ENCODE peak calls at places on chromosomes 3 and 15, in five cellular contexts. E, D, N, I and T are unnamed samples.

GRCh38 chr3:64440498-64440897 is 215.2 kb upstream of the PRICKLE2 start:
- DNase-seq in E (no peak), N (no peak), D (no peak), I (no peak), T (no peak)

GRCh38 chr15:66993090-66993489 is 72.3 kb upstream of the SMAD3 start:
- DNase-seq in I (no peak), N (no peak), E (no peak), D (no peak), T (no peak)

GRCh38 chr3:192444096-192444790 is 283.1 kb downstream of the FGF12 start:
- DNase-seq in E (peak; percentile 72), D (peak; percentile 24), N (peak; percentile 47), I (peak; percentile 4), T (peak; percentile 30)

GRCh38 chr3:150515210-150515609 is 31.1 kb downstream of the SERP1 start:
- DNase-seq in I (no peak), E (no peak), D (no peak), N (no peak), T (no peak)

GRCh38 chr3:29759443-29760033 is 478.7 kb downstream of the RBMS3 start:
- DNase-seq in N (no peak), D (no peak), E (no peak), I (no peak), T (no peak)

GRCh38 chr15:74438696-74439316 is 5.0 kb upstream of the SEMA7A start:
- DNase-seq in N (no peak), E (peak; percentile 76), D (peak; percentile 69), I (peak; percentile 55), T (peak; percentile 47)

GRCh38 chr3:110811050-110811449 is 260.6 kb upstream of the NECTIN3 start:
- DNase-seq in D (peak; percentile 23), N (no peak), E (no peak), I (no peak), T (no peak)

GRCh38 chr15:41655716-41656115 is 4.5 kb upstream of the MGA start:
- DNase-seq in I (no peak), E (no peak), N (no peak), D (no peak), T (no peak)

GRCh38 chr3:145854486-145854885 is 306.5 kb downstream of the PLOD2 start:
- DNase-seq in I (no peak), D (no peak), N (no peak), E (no peak), T (no peak)

GRCh38 chr3:45027406-45027805 is 1.3 kb downstream of the CLEC3B start:
- DNase-seq in D (no peak), N (no peak), E (no peak), I (no peak), T (no peak)

GRCh38 chr3:60703956-60704736 is 547.1 kb downstream of the FHIT start:
- DNase-seq in N (no peak), I (no peak), E (no peak), D (no peak), T (no peak)

GRCh38 chr3:50574280-50574831 is 5.0 kb downstream of the HEMK1 start:
- DNase-seq in E (no peak), N (no peak), D (no peak), I (no peak), T (no peak)

GRCh38 chr15:27873039-27873438 is 226.1 kb downstream of the OCA2 start:
- DNase-seq in I (no peak), E (no peak), D (no peak), N (no peak), T (no peak)
- TF ChIP-seq GABPA in I (no peak), E (no peak), D (no peak), N (no peak), T (no peak)

DNA sequence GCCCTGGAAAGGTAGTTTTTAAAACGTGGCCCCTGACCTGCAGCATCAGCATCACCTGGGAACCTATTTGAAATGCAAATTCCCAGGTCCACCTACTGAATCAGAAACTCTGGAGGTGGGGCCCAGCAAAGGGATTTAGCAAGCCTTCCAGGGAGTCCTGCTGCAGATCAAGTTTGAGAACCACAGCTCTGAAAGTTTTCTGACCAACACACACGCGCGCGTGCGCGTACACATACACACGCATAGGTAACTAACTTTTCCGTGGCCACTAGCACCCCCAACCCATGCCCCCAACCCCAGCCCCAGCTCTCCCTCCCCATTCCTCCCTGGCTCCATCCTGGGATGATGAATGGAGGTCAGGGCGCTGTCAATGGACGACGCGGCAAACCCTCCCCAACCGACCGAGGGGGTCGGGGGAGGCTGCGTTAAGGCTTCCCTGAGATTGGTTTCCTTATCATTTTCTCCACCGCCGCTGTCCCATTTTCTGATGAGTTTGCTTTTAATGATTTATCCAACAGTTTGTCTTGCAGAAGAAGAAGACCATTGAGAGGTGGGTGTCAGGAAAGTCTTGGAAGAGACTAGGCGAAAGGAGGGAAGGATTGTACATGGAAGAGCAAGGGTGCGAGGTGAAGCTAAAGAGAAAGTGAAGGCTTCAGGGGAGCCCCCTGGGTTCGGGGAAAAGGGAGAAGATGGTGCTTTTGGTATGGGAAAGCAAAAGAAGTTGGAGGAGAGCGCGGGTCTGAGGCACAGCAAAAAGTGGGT is 568 bp upstream of the BOC start:
- DNase-seq in I (no peak), E (no peak), N (no peak), D (no peak), T (no peak)
- TF ChIP-seq GABPA in I (no peak), E (no peak), N (no peak), D (no peak), T (no peak)

DNA sequence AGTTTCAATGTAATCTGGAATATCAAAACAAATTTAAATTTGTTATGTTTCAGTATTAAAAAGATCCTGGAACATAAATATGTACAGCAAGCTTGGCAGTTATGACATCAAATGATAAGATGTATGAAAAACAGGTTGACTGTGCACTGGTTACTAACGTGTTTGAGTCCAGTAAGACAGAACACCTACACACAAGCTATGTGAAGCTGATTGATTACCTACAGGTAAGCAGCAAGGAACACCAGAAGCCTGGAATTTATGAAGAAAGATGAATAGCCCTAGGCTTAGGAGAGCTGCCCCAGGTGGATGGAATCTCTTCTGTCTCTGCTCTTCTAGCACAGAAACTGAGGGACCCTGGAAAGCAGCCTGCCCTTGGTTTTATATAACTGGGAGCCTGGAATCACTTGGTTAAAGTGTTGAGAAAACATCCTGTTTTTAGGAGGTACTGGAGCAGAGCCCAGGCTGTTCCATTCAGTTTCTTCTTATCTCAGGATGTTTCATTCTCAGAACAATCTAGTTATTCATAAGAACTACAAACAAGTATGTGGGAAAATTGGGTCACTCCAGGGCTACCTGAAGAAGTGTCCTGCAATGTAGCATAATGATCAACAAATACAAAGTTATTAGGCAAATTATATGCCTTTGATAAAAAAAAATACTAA is 36.3 kb downstream of the SLITRK3 start:
- DNase-seq in D (no peak), E (no peak), N (no peak), I (no peak), T (no peak)
- TF ChIP-seq GABPA in D (no peak), E (no peak), N (no peak), I (no peak), T (no peak)

DNA sequence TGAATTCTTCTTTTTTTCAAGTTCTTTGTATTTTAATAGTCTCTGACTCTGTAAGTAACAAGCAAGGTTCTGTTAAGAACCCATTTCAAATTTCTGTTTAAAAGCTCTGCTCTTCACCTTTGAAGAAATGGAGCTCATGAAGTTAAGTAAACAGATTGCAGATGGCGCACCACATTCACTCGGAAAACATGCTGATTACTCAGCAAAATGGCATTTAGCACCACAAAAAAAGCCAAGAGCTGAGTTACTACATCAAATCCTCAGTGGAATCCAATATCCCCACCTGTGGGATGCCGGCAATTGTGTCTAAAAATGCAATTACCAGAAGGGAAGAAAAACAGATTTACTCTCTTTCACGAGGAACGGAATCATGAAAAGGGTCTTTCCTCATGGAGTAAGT is 758.0 kb downstream of the NTRK3 start:
- DNase-seq in E (no peak), D (no peak), I (no peak), N (no peak), T (no peak)
- TF ChIP-seq GABPA in E (no peak), D (no peak), I (no peak), N (no peak), T (no peak)

GRCh38 chr3:24272875-24273274 is 221.8 kb downstream of the THRB start:
- DNase-seq in N (no peak), I (no peak), E (no peak), D (peak; percentile 31), T (no peak)
- TF ChIP-seq GABPA in N (no peak), I (no peak), E (no peak), D (no peak), T (no peak)

GRCh38 chr15:98650871-98651481 is 2.6 kb downstream of the IGF1R start:
- DNase-seq in D (no peak), I (no peak), N (no peak), E (no peak), T (no peak)
- TF ChIP-seq GABPA in D (no peak), I (no peak), N (no peak), E (no peak), T (no peak)